ENCODE peak calls at places on chromosomes 4 and X, in five cellular contexts. One of them, this sample, is unnamed.

GRCh38 chr4:37601527-37601926 is 84.6 kb downstream of the RELL1 start:
- DNase-seq in choroid plexus epithelial cell: peak; percentile 90
- DNase-seq in epithelial cell of esophagus: peak; percentile 82
- DNase-seq in stomach: peak; percentile 68
- DNase-seq in Peyer's patch: no peak
- DNase-seq in this sample: no peak

GRCh38 chrX:153526801-153527599 is 9.6 kb downstream of the ATP2B3 start:
- DNase-seq in choroid plexus epithelial cell: no peak
- DNase-seq in epithelial cell of esophagus: peak; percentile 3
- DNase-seq in stomach: no peak
- DNase-seq in Peyer's patch: no peak
- DNase-seq in this sample: no peak

GRCh38 chrX:50456712-50457484 is 13.7 kb downstream of the DGKK start:
- DNase-seq in choroid plexus epithelial cell: no peak
- DNase-seq in epithelial cell of esophagus: peak; percentile 4
- DNase-seq in stomach: no peak
- DNase-seq in Peyer's patch: no peak
- DNase-seq in this sample: no peak

GRCh38 chr4:3286335-3287175 is 6.3 kb upstream of the RGS12 start:
- DNase-seq in choroid plexus epithelial cell: no peak
- DNase-seq in epithelial cell of esophagus: no peak
- DNase-seq in stomach: peak; percentile 22
- DNase-seq in Peyer's patch: no peak
- DNase-seq in this sample: no peak

GRCh38 chr4:30722092-30722915 is 2.1 kb downstream of the PCDH7 start:
- DNase-seq in choroid plexus epithelial cell: no peak
- DNase-seq in epithelial cell of esophagus: no peak
- DNase-seq in stomach: no peak
- DNase-seq in Peyer's patch: peak; percentile 42
- DNase-seq in this sample: no peak

GRCh38 chr4:104752337-104752736 is 257.6 kb upstream of the CXXC4 start:
- DNase-seq in choroid plexus epithelial cell: no peak
- DNase-seq in epithelial cell of esophagus: peak; percentile 29
- DNase-seq in stomach: no peak
- DNase-seq in Peyer's patch: no peak
- DNase-seq in this sample: no peak

GRCh38 chr4:55625835-55626234 is 10.3 kb downstream of the NMU start:
- DNase-seq in choroid plexus epithelial cell: no peak
- DNase-seq in epithelial cell of esophagus: no peak
- DNase-seq in stomach: no peak
- DNase-seq in Peyer's patch: no peak
- DNase-seq in this sample: no peak

GRCh38 chr4:52091811-52092210 is 40.7 kb downstream of the SPATA18 start:
- DNase-seq in choroid plexus epithelial cell: peak; percentile 50
- DNase-seq in epithelial cell of esophagus: no peak
- DNase-seq in stomach: no peak
- DNase-seq in Peyer's patch: no peak
- DNase-seq in this sample: no peak

GRCh38 chr4:157172011-157172410 is 48.5 kb upstream of the GRIA2 start:
- DNase-seq in choroid plexus epithelial cell: peak; percentile 56
- DNase-seq in epithelial cell of esophagus: peak; percentile 19
- DNase-seq in stomach: no peak
- DNase-seq in Peyer's patch: no peak
- DNase-seq in this sample: no peak

GRCh38 chrX:135463937-135464336 is 42.2 kb downstream of the SMIM10L2A start:
- DNase-seq in choroid plexus epithelial cell: peak; percentile 28
- DNase-seq in epithelial cell of esophagus: peak; percentile 9
- DNase-seq in stomach: no peak
- DNase-seq in Peyer's patch: no peak
- DNase-seq in this sample: no peak

GRCh38 chr4:22689428-22689827 is 3.3 kb upstream of the GBA3 start:
- DNase-seq in choroid plexus epithelial cell: no peak
- DNase-seq in epithelial cell of esophagus: no peak
- DNase-seq in stomach: no peak
- DNase-seq in Peyer's patch: no peak
- DNase-seq in this sample: no peak

GRCh38 chr4:102608190-102608589 is 107.0 kb downstream of the NFKB1 start:
- DNase-seq in choroid plexus epithelial cell: peak; percentile 37
- DNase-seq in epithelial cell of esophagus: peak; percentile 57
- DNase-seq in stomach: no peak
- DNase-seq in Peyer's patch: no peak
- DNase-seq in this sample: no peak

GRCh38 chr4:140330311-140330900 is 43.0 kb upstream of the SCOC start:
- DNase-seq in choroid plexus epithelial cell: peak; percentile 71
- DNase-seq in epithelial cell of esophagus: peak; percentile 59
- DNase-seq in stomach: no peak
- DNase-seq in Peyer's patch: no peak
- DNase-seq in this sample: no peak

GRCh38 chr4:69936566-69936965 is 5.7 kb downstream of the CSN1S1 start:
- DNase-seq in choroid plexus epithelial cell: peak; percentile 71
- DNase-seq in epithelial cell of esophagus: peak; percentile 19
- DNase-seq in stomach: no peak
- DNase-seq in Peyer's patch: no peak
- DNase-seq in this sample: no peak

GRCh38 chr4:22071749-22072148 is 123.2 kb upstream of the KCNIP4 start:
- DNase-seq in choroid plexus epithelial cell: no peak
- DNase-seq in epithelial cell of esophagus: peak; percentile 83
- DNase-seq in stomach: no peak
- DNase-seq in Peyer's patch: no peak
- DNase-seq in this sample: no peak

GRCh38 chr4:58953575-58953974 is 1843.4 kb upstream of the IGFBP7 start:
- DNase-seq in choroid plexus epithelial cell: no peak
- DNase-seq in epithelial cell of esophagus: no peak
- DNase-seq in stomach: no peak
- DNase-seq in Peyer's patch: no peak
- DNase-seq in this sample: no peak

GRCh38 chr4:19969492-19969891 is 282.2 kb upstream of the SLIT2 start:
- DNase-seq in choroid plexus epithelial cell: peak; percentile 55
- DNase-seq in epithelial cell of esophagus: no peak
- DNase-seq in stomach: no peak
- DNase-seq in Peyer's patch: no peak
- DNase-seq in this sample: no peak

GRCh38 chrX:100609591-100609990 is 24.9 kb downstream of the TNMD start:
- DNase-seq in choroid plexus epithelial cell: peak; percentile 13
- DNase-seq in epithelial cell of esophagus: no peak
- DNase-seq in stomach: no peak
- DNase-seq in Peyer's patch: no peak
- DNase-seq in this sample: no peak

GRCh38 chr4:146059153-146059552 is 116.4 kb upstream of the LSM6 start:
- DNase-seq in choroid plexus epithelial cell: no peak
- DNase-seq in epithelial cell of esophagus: no peak
- DNase-seq in stomach: no peak
- DNase-seq in Peyer's patch: no peak
- DNase-seq in this sample: no peak

GRCh38 chrX:71637848-71638247 is 19.5 kb upstream of the CXCR3 start:
- DNase-seq in choroid plexus epithelial cell: peak; percentile 49
- DNase-seq in epithelial cell of esophagus: peak; percentile 56
- DNase-seq in stomach: no peak
- DNase-seq in Peyer's patch: no peak
- DNase-seq in this sample: no peak

GRCh38 chrX:27968891-27969290 is 12.4 kb downstream of the DCAF8L1 start:
- DNase-seq in choroid plexus epithelial cell: no peak
- DNase-seq in epithelial cell of esophagus: peak; percentile 32
- DNase-seq in stomach: no peak
- DNase-seq in Peyer's patch: no peak
- DNase-seq in this sample: no peak

GRCh38 chr4:6198768-6199343 is 1.5 kb downstream of the JAKMIP1 start:
- DNase-seq in choroid plexus epithelial cell: no peak
- DNase-seq in epithelial cell of esophagus: no peak
- DNase-seq in stomach: no peak
- DNase-seq in Peyer's patch: no peak
- DNase-seq in this sample: no peak

GRCh38 chr4:6771229-6771671 is 11.3 kb upstream of the KIAA0232 start:
- DNase-seq in choroid plexus epithelial cell: no peak
- DNase-seq in epithelial cell of esophagus: no peak
- DNase-seq in stomach: no peak
- DNase-seq in Peyer's patch: peak; percentile 44
- DNase-seq in this sample: no peak

GRCh38 chr4:78780093-78780492 is 3.9 kb downstream of the BMP2K start:
- DNase-seq in choroid plexus epithelial cell: no peak
- DNase-seq in epithelial cell of esophagus: no peak
- DNase-seq in stomach: no peak
- DNase-seq in Peyer's patch: no peak
- DNase-seq in this sample: no peak

DNA sequence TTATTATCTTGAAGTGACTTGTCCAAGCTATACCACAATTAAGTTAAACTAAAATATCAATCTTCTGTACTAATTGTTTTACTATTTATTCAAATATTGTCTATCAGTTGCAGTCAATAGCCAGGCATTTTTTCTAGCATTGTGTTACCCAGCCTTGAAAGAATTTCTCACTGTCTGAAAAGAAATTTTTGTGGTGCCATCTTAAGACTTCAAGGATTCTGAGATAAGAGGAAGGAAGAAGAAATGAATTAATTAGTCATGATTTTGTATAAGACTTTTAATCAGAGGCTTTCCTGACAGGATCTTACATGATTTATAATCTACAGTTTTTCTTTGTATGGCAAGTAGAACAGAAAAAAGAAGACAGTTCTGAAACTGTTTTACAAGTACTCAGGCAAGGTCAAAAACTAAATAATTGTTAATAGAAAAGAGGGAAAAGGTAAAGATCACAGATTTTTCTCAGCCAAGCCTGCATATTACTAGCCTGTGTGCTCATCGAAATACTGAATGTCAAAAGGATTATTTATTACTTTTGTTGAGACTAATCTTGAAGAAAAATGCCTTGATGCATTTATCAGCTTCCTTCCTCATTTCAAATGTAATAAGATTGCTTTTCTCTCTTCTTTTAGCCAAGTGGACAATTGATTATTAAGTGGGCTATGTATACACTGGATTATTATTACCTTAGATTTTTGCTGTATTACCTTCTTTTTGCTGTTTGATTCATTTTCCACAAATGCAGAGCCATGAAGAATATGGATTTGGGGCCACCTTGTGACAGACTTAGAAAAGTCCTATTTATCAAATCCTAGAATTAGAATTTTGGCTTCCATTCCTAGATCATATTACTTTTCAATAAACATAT is 53.8 kb downstream of the CXCL1 start:
- DNase-seq in choroid plexus epithelial cell: peak; percentile 86
- DNase-seq in epithelial cell of esophagus: peak; percentile 48
- DNase-seq in stomach: no peak
- DNase-seq in Peyer's patch: no peak
- DNase-seq in this sample: no peak
- TF ChIP-seq CTCF in choroid plexus epithelial cell: peak; percentile 61
- TF ChIP-seq CTCF in epithelial cell of esophagus: peak; percentile 43
- TF ChIP-seq CTCF in stomach: no peak
- TF ChIP-seq CTCF in Peyer's patch: peak; percentile 66
- TF ChIP-seq CTCF in this sample: peak; percentile 31

GRCh38 chr4:23902203-23902602 is 12.4 kb upstream of the PPARGC1A start:
- DNase-seq in choroid plexus epithelial cell: no peak
- DNase-seq in epithelial cell of esophagus: no peak
- DNase-seq in stomach: no peak
- DNase-seq in Peyer's patch: no peak
- DNase-seq in this sample: no peak
- TF ChIP-seq CTCF in choroid plexus epithelial cell: no peak
- TF ChIP-seq CTCF in epithelial cell of esophagus: no peak
- TF ChIP-seq CTCF in stomach: no peak
- TF ChIP-seq CTCF in Peyer's patch: no peak
- TF ChIP-seq CTCF in this sample: peak; percentile 45

DNA sequence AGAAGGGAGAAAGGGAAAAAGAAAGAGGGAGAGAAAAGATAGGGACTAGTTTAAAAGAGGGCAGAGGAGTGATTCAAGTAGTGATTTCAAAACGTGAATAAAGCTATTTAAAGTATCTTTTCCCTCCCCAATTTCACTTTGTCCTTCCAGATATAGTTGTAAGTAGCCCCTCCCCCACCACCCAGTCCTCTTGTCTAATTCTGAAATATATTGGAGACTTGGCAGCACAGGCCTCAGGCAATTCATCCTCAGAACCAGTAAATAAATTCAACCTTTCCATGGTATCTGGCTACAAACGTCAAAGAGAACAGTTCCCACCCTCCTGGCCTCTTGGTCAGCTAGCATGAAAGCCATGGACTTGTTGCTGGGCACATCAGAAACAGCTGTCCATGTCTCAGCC is 169.5 kb upstream of the SCML1 start:
- DNase-seq in choroid plexus epithelial cell: no peak
- DNase-seq in epithelial cell of esophagus: no peak
- DNase-seq in stomach: no peak
- DNase-seq in Peyer's patch: no peak
- DNase-seq in this sample: no peak
- TF ChIP-seq CTCF in choroid plexus epithelial cell: no peak
- TF ChIP-seq CTCF in epithelial cell of esophagus: no peak
- TF ChIP-seq CTCF in stomach: no peak
- TF ChIP-seq CTCF in Peyer's patch: no peak
- TF ChIP-seq CTCF in this sample: no peak

GRCh38 chr4:75058486-75058885 is 125.6 kb downstream of the PARM1 start:
- DNase-seq in choroid plexus epithelial cell: no peak
- DNase-seq in epithelial cell of esophagus: no peak
- DNase-seq in stomach: no peak
- DNase-seq in Peyer's patch: no peak
- DNase-seq in this sample: no peak

GRCh38 chr4:75051431-75051830 is 118.5 kb downstream of the PARM1 start:
- DNase-seq in choroid plexus epithelial cell: no peak
- DNase-seq in epithelial cell of esophagus: no peak
- DNase-seq in stomach: no peak
- DNase-seq in Peyer's patch: no peak
- DNase-seq in this sample: no peak

GRCh38 chr4:75057369-75057768 is 124.5 kb downstream of the PARM1 start:
- DNase-seq in choroid plexus epithelial cell: no peak
- DNase-seq in epithelial cell of esophagus: no peak
- DNase-seq in stomach: no peak
- DNase-seq in Peyer's patch: no peak
- DNase-seq in this sample: no peak

GRCh38 chr4:75054089-75054488 is 121.2 kb downstream of the PARM1 start:
- DNase-seq in choroid plexus epithelial cell: no peak
- DNase-seq in epithelial cell of esophagus: no peak
- DNase-seq in stomach: no peak
- DNase-seq in Peyer's patch: no peak
- DNase-seq in this sample: no peak

GRCh38 chr4:75056277-75056676 is 123.4 kb downstream of the PARM1 start:
- DNase-seq in choroid plexus epithelial cell: no peak
- DNase-seq in epithelial cell of esophagus: no peak
- DNase-seq in stomach: no peak
- DNase-seq in Peyer's patch: no peak
- DNase-seq in this sample: no peak
- TF ChIP-seq CTCF in choroid plexus epithelial cell: no peak
- TF ChIP-seq CTCF in epithelial cell of esophagus: no peak
- TF ChIP-seq CTCF in stomach: no peak
- TF ChIP-seq CTCF in Peyer's patch: no peak
- TF ChIP-seq CTCF in this sample: no peak

This sample was measured in neural crest cell.